ENCODE peak calls at places on chromosome X, in six cellular contexts. O is amygdala, I is naive B cell, R is D721Med, H is activated B cell treated with CpG ODN at 0.5 μM for 24 hours, X is T-helper 9 cell. V is an unnamed sample.

GRCh38 chrX:9847071-9847470 is 60.8 kb downstream of the SHROOM2 start:
- DNase-seq in O (no peak), I (no peak), R (no peak), H (no peak), X (no peak), V (peak; percentile 47)

GRCh38 chrX:49172280-49172780 is 632 bp downstream of the PLP2 start:
- DNase-seq in O (no peak), I (peak; percentile 67), R (no peak), H (peak; percentile 57), X (peak; percentile 41), V (peak; percentile 64)

GRCh38 chrX:133007458-133007857 is 49.0 kb upstream of the HS6ST2 start:
- DNase-seq in O (no peak), I (no peak), R (no peak), H (no peak), X (no peak), V (no peak)

GRCh38 chrX:129497146-129497805 is 26.0 kb downstream of the SMARCA1 start:
- DNase-seq in O (no peak), I (no peak), R (no peak), H (no peak), X (no peak), V (no peak)

GRCh38 chrX:115650916-115651315 is 89.9 kb downstream of the PLS3 start:
- DNase-seq in O (peak; percentile 10), I (no peak), R (no peak), H (no peak), X (no peak), V (peak; percentile 33)

GRCh38 chrX:155873203-155873602 is 7.9 kb upstream of the VAMP7 start:
- DNase-seq in O (no peak), I (no peak), R (no peak), H (no peak), X (no peak), V (no peak)

GRCh38 chrX:72045552-72046277 is 86.0 kb downstream of the RTL5 start:
- DNase-seq in O (no peak), I (no peak), R (no peak), H (no peak), X (no peak), V (no peak)

GRCh38 chrX:29858714-29859113 is 356.6 kb upstream of the MAGEB2 start:
- DNase-seq in O (no peak), I (no peak), R (no peak), H (no peak), X (no peak), V (peak; percentile 9)

GRCh38 chrX:14865201-14865600 is 7.7 kb downstream of the FANCB start:
- DNase-seq in O (no peak), I (no peak), R (no peak), H (no peak), X (no peak), V (peak; percentile 9)

GRCh38 chrX:12227412-12228041 is 89.3 kb downstream of the FRMPD4 start:
- DNase-seq in O (no peak), I (no peak), R (no peak), H (no peak), X (no peak), V (no peak)